ENCODE peak calls at places on chromosome 13, in five cellular contexts. O, J, F, S and T are unnamed samples.

GRCh38 chr13:23695711-23696512 is 125.7 kb downstream of the TNFRSF19 start:
- DNase-seq in O (no peak), J (no peak), F (no peak), S (peak; percentile 58), T (no peak)

GRCh38 chr13:28819046-28819747 is 942 bp upstream of the MTUS2 start:
- DNase-seq in O (peak; percentile 42), J (peak; percentile 32), F (peak; percentile 15), S (no peak), T (no peak)

GRCh38 chr13:80341771-80342271 is 895 bp upstream of the SPRY2 start:
- DNase-seq in O (no peak), J (peak; percentile 89), F (peak; percentile 60), S (peak; percentile 66), T (no peak)

GRCh38 chr13:37531054-37531453 is 67.5 kb downstream of the POSTN start:
- DNase-seq in O (no peak), J (no peak), F (peak; percentile 88), S (no peak), T (peak; percentile 19)

GRCh38 chr13:110269509-110270185 is 37.3 kb downstream of the COL4A1 start:
- DNase-seq in O (no peak), J (no peak), F (no peak), S (no peak), T (no peak)

GRCh38 chr13:19172647-19173030 is 9.0 kb downstream of the TUBA3C start:
- DNase-seq in O (no peak), J (no peak), F (no peak), S (no peak), T (no peak)

GRCh38 chr13:33236021-33236420 is 49.5 kb downstream of the STARD13 start:
- DNase-seq in O (peak; percentile 58), J (no peak), F (peak; percentile 85), S (no peak), T (no peak)

GRCh38 chr13:38763446-38764381 is 76.8 kb downstream of the FREM2 start:
- DNase-seq in O (no peak), J (peak; percentile 87), F (peak; percentile 47), S (no peak), T (peak; percentile 4)

GRCh38 chr13:45623516-45624090 is 8.1 kb upstream of the ERICH6B start:
- DNase-seq in O (peak; percentile 9), J (peak; percentile 57), F (peak; percentile 28), S (no peak), T (no peak)

GRCh38 chr13:24744247-24744646 is 19.7 kb upstream of the RNF17 start:
- DNase-seq in O (no peak), J (no peak), F (no peak), S (no peak), T (no peak)

GRCh38 chr13:24745516-24745860 is 18.5 kb upstream of the RNF17 start:
- DNase-seq in O (no peak), J (no peak), F (no peak), S (no peak), T (no peak)

GRCh38 chr13:24745861-24746617 is 17.9 kb upstream of the RNF17 start:
- DNase-seq in O (no peak), J (no peak), F (no peak), S (no peak), T (no peak)

GRCh38 chr13:24747248-24748151 is 16.5 kb upstream of the RNF17 start:
- DNase-seq in O (no peak), J (peak; percentile 14), F (peak; percentile 2), S (no peak), T (no peak)

DNA sequence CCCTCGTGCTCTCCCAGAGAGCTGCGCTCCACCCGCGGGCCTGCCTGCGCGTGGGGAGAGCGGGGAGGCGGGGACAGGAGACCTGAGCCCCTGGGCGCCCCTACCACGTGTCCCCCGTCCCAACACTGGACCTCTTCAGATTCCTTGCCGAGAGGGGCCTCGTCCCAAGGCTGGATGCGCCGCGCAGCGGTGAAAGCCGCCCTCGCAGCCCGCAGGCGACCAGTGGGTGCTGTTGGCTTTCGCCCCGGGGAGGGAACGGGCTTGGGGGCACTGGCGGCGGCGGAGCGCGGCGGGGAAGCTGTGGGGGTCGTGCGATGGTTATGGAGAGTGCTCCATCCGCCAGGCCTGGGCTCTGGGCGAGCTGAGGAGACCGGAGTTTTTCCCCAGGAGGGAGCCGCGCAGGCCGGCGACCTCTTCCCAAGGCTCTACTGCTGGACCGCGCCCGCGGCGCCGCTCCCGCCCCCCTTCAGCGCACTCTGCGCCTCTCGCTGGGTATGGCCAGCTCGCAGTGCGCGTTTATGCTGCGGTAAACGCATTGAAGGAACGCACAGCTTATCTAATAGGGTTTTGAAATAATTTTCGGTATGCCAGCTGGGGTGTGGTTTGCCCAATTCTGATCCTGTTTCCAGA is 17.2 kb upstream of the RNF17 start:
- DNase-seq in O (no peak), J (peak; percentile 42), F (peak; percentile 2), S (no peak), T (no peak)
- TF ChIP-seq CTCF in O (no peak), J (peak; percentile 51), F (no peak), S (peak; percentile 19), T (peak; percentile 1)

GRCh38 chr13:66714795-66715194 is 515.3 kb downstream of the PCDH9 start:
- DNase-seq in O (no peak), J (no peak), F (peak; percentile 4), S (no peak), T (no peak)
- TF ChIP-seq CTCF in O (no peak), J (peak; percentile 36), F (peak; percentile 19), S (no peak), T (peak; percentile 12)

GRCh38 chr13:49587311-49587847 is 2.0 kb upstream of the RCBTB1 start:
- DNase-seq in O (peak; percentile 54), J (no peak), F (peak; percentile 28), S (no peak), T (no peak)
- TF ChIP-seq CTCF in O (no peak), J (no peak), F (no peak), S (no peak), T (no peak)

DNA sequence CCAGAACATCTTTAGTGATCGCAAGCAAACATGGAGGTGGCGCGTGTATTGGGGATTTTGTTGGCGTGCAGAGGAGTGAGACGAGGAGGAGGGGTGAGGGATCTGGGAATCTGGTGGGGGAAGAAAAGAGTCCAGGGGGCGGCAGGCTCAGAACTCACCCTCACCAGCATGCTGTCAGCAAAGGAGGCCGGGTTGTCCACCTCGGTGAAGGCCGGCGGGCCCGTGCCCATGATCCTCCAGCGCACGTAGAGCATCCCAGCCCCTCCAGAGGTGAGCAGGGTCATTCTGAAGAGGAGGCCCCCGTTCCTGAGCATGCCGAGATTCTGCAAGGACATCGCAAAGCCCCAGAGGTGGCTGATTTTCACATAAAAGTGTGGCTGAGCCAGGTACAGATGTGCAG is 37.2 kb downstream of the TMTC4 start:
- DNase-seq in O (no peak), J (no peak), F (no peak), S (no peak), T (no peak)
- TF ChIP-seq CTCF in O (no peak), J (no peak), F (no peak), S (no peak), T (no peak)